ENCODE peak calls at places on chromosomes 2 and 18, in seven cellular contexts. N, V, B, A, Q, X and M are unnamed samples.

GRCh38 chr18:79516441-79516931 is 120.8 kb downstream of the NFATC1 start:
- DNase-seq in N (peak), V (no peak), B (no peak), A (no peak), Q (no peak), X (peak), M (no peak)

GRCh38 chr2:171389325-171389724 is 44.5 kb downstream of the METTL8 start:
- DNase-seq in N (no peak), V (no peak), B (no peak), A (no peak), Q (no peak), X (no peak), M (no peak)

GRCh38 chr2:211055438-211055837 is 499.0 kb downstream of the CPS1 start:
- DNase-seq in N (no peak), V (peak), B (no peak), A (no peak), Q (no peak), X (peak), M (no peak)

GRCh38 chr18:22185723-22186386 is 16.5 kb downstream of the GATA6 start:
- DNase-seq in N (no peak), V (no peak), B (no peak), A (peak), Q (no peak), X (peak), M (no peak)

GRCh38 chr2:239321596-239322413 is 79.0 kb downstream of the HDAC4 start:
- DNase-seq in N (peak), V (no peak), B (no peak), A (no peak), Q (no peak), X (peak), M (no peak)

GRCh38 chr2:82779981-82780380 is 1679.1 kb downstream of the SUCLG1 start:
- DNase-seq in N (no peak), V (no peak), B (no peak), A (no peak), Q (no peak), X (no peak), M (no peak)

GRCh38 chr2:156589381-156590079 is 153.4 kb downstream of the GPD2 start:
- DNase-seq in N (no peak), V (peak), B (peak), A (peak), Q (peak), X (no peak), M (peak)

GRCh38 chr2:16635796-16636699 is 29.6 kb downstream of the CYRIA start:
- DNase-seq in N (no peak), V (no peak), B (peak), A (no peak), Q (no peak), X (no peak), M (no peak)

GRCh38 chr2:174945601-174946260 is 59.5 kb downstream of the CHN1 start:
- DNase-seq in N (no peak), V (no peak), B (peak), A (no peak), Q (no peak), X (no peak), M (no peak)

GRCh38 chr18:63262369-63263335 is 56.9 kb downstream of the BCL2 start:
- DNase-seq in N (no peak), V (peak), B (no peak), A (no peak), Q (no peak), X (no peak), M (no peak)

GRCh38 chr2:98157557-98157956 is 70.6 kb downstream of the VWA3B start:
- DNase-seq in N (no peak), V (no peak), B (no peak), A (no peak), Q (no peak), X (peak), M (no peak)
- TF ChIP-seq CTCF in N (no peak), V (no peak), B (no peak), A (peak), Q (peak), X (peak), M (no peak)

DNA sequence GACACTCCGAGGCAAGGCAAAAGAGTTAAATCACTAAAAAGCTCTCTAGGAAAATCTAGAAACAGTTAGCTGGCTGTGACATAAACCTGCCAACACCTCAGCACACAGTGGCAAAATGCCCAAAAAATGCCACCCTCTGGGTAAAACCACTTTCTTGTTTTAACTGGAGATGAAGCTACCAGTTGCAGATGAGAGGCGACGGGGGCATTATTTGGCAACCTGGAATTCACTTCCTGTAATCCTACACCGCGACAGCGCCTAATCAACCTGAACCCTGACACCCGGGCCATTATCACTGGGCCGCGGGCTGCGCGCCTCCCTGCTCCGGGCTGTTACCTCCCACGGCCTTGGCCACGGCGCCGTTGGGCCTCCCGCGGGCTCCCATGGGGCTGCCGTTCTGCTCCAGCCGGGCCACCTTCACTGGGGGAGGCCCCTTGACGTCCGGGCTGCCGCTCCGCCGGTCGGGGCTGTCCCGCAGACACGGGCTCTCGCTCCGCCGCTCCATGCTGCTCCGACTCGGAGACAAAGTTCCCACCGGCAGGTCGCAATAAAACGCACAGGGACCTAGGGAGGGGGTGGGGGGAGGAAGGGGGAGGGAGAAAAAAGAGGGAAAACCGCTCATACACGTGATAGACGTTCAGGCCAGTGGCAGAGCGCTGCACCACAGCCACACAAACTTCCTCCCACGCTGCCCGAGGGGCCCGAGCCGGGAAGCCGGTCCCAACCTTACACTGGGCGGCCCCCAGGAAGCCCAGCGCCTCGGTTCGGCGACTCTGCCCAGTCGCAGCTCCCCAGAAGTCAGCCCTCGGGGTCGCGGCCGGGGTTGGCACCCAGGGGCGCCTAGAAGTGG is 2.0 kb downstream of the SATB2 start:
- DNase-seq in N (no peak), V (peak), B (peak), A (peak), Q (no peak), X (peak), M (peak)
- H3K4me3 ChIP-seq in N (peak), V (peak), B (peak), A (peak), Q (peak), X (peak), M (peak)

GRCh38 chr2:46347649-46348280 is 50.6 kb downstream of the EPAS1 start:
- DNase-seq in N (no peak), V (no peak), B (no peak), A (no peak), Q (no peak), X (no peak), M (no peak)

GRCh38 chr2:46349115-46349547 is 51.9 kb downstream of the EPAS1 start:
- DNase-seq in N (no peak), V (no peak), B (no peak), A (no peak), Q (no peak), X (no peak), M (no peak)

GRCh38 chr2:46351388-46352141 is 54.4 kb downstream of the EPAS1 start:
- DNase-seq in N (no peak), V (no peak), B (no peak), A (no peak), Q (no peak), X (peak), M (peak)

GRCh38 chr2:46352621-46353020 is 55.4 kb downstream of the EPAS1 start:
- DNase-seq in N (no peak), V (no peak), B (no peak), A (no peak), Q (no peak), X (no peak), M (no peak)

DNA sequence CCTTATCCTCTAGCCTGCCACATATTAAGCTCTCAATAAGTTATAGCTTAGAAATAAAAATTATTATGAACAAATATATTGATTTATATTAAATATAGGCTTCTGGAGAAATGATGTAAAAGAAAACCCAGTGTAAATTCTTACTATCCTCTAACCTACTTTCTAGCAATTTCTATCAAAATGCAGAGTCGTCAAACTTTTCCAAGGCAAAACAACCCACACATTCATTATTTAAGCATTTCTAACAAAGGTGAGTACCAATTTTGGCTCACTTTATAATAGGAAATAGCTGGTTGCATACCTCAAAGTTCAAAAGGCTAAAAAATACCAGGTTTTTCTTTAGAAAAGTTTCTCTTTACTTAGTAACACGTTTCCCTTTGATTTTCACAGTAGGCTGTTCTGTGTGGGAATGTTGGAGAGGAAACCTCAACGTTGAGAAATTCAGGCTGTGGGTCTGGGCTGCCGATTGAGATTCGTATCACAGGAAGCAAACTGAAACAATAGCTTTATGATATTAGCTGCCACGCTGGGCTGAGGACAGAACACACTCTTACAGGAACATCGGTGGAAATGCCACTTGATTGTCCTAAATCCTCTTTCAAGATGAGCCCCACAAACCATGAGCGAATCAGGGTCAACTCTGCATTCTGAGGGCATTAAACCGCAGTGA is 53.0 kb downstream of the EPAS1 start:
- DNase-seq in N (no peak), V (no peak), B (no peak), A (no peak), Q (no peak), X (no peak), M (no peak)
- TF ChIP-seq CTCF in N (no peak), V (no peak), B (no peak), A (no peak), Q (no peak), X (no peak), M (no peak)

GRCh38 chr2:183264890-183265535 is 140.8 kb downstream of the NUP35 start:
- DNase-seq in N (no peak), V (no peak), B (no peak), A (no peak), Q (no peak), X (no peak), M (no peak)

GRCh38 chr2:183260527-183260926 is 136.3 kb downstream of the NUP35 start:
- DNase-seq in N (no peak), V (no peak), B (no peak), A (no peak), Q (no peak), X (no peak), M (no peak)

GRCh38 chr2:183255406-183255805 is 131.2 kb downstream of the NUP35 start:
- DNase-seq in N (no peak), V (no peak), B (no peak), A (no peak), Q (no peak), X (no peak), M (no peak)

DNA sequence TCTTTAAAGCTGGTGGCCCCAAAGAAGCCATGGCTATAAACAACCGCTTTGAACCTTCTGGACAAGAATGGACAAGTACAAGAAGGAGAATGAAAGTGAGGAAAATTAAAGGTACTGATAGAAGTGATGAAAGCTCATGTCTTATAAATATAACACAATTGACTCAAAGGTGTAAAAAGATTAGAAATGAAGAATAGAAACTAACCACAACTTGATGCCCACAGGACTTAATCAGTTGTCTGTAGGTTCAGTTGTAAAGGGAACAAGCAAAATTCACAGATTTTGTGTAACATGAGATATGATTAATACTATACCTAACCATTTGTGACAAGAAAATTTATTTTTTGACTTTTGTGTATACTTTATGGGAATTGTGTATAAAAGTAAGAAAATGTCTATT is 135.7 kb downstream of the NUP35 start:
- DNase-seq in N (no peak), V (no peak), B (no peak), A (no peak), Q (no peak), X (no peak), M (no peak)
- H3K4me3 ChIP-seq in N (no peak), V (no peak), B (no peak), A (no peak), Q (no peak), X (no peak), M (no peak)